ENCODE peak calls at places on chromosomes 13 and 19, in five cellular contexts. K is A673; W is CD4-positive, alpha-beta T cell; S is omental fat pad; Z is psoas muscle. U is an unnamed sample.

GRCh38 chr13:48483589-48483988 is 49.3 kb downstream of the RCBTB2 start:
- DNase-seq in K (no peak), W (no peak), S (no peak), Z (no peak), U (no peak)

GRCh38 chr19:4066682-4067395 is at the start of gene ZBTB7A:
- DNase-seq in K (peak; percentile 82), W (peak; percentile 77), S (peak; percentile 65), Z (peak; percentile 86), U (peak; percentile 93)

GRCh38 chr13:48678316-48678715 is 24.6 kb downstream of the CYSLTR2 start:
- DNase-seq in K (peak; percentile 22), W (no peak), S (no peak), Z (no peak), U (no peak)

GRCh38 chr13:33194820-33195692 is 90.5 kb downstream of the STARD13 start:
- DNase-seq in K (peak; percentile 96), W (no peak), S (no peak), Z (no peak), U (no peak)

GRCh38 chr13:112803422-112803821 is 113.6 kb downstream of the ATP11A start:
- DNase-seq in K (no peak), W (no peak), S (no peak), Z (no peak), U (no peak)

GRCh38 chr19:11699931-11700794 is 38.6 kb downstream of the ZNF823 start:
- DNase-seq in K (peak; percentile 43), W (no peak), S (no peak), Z (no peak), U (no peak)

GRCh38 chr19:10690351-10690781 is 10.9 kb upstream of the QTRT1 start:
- DNase-seq in K (peak; percentile 51), W (no peak), S (no peak), Z (no peak), U (no peak)

GRCh38 chr13:108508263-108508662 is 121.1 kb upstream of the MYO16 start:
- DNase-seq in K (peak; percentile 45), W (no peak), S (no peak), Z (no peak), U (no peak)

GRCh38 chr19:21148681-21149080 is 6.8 kb downstream of the ZNF431 start:
- DNase-seq in K (no peak), W (no peak), S (no peak), Z (no peak), U (no peak)

GRCh38 chr19:12721656-12722565 is 1.8 kb downstream of the TNPO2 start:
- DNase-seq in K (peak; percentile 86), W (peak; percentile 34), S (no peak), Z (peak; percentile 78), U (peak; percentile 83)

GRCh38 chr19:50753879-50754278 is 16.4 kb upstream of the GPR32 start:
- DNase-seq in K (no peak), W (no peak), S (no peak), Z (no peak), U (no peak)

GRCh38 chr19:3857449-3858003 is 11.3 kb downstream of the ZFR2 start:
- DNase-seq in K (no peak), W (no peak), S (no peak), Z (no peak), U (no peak)

GRCh38 chr19:58516964-58517833 is 2.4 kb downstream of the ZBTB45 start:
- DNase-seq in K (no peak), W (no peak), S (no peak), Z (no peak), U (no peak)

GRCh38 chr13:102484329-102484728 is 82.5 kb upstream of the FGF14 start:
- DNase-seq in K (peak; percentile 60), W (no peak), S (no peak), Z (no peak), U (no peak)

GRCh38 chr19:47790398-47790814 is 11.9 kb downstream of the SELENOW start:
- DNase-seq in K (peak; percentile 83), W (peak; percentile 81), S (peak; percentile 97), Z (peak; percentile 84), U (peak; percentile 94)

GRCh38 chr13:48492123-48493075 is 40.5 kb downstream of the RCBTB2 start:
- DNase-seq in K (peak; percentile 83), W (peak; percentile 51), S (no peak), Z (peak; percentile 76), U (peak; percentile 86)

GRCh38 chr13:20231839-20232555 is at the start of gene GJB6:
- DNase-seq in K (no peak), W (no peak), S (no peak), Z (no peak), U (no peak)

GRCh38 chr19:4345656-4346383 is 2.5 kb downstream of the MPND start:
- DNase-seq in K (no peak), W (no peak), S (no peak), Z (no peak), U (no peak)

GRCh38 chr19:16482745-16483144 is 11.0 kb upstream of the EPS15L1 start:
- DNase-seq in K (no peak), W (no peak), S (no peak), Z (no peak), U (no peak)

GRCh38 chr13:27463500-27463899 is 13.1 kb upstream of the MTIF3 start:
- DNase-seq in K (no peak), W (no peak), S (no peak), Z (no peak), U (no peak)

GRCh38 chr13:109730832-109731335 is 55.5 kb downstream of the IRS2 start:
- DNase-seq in K (no peak), W (no peak), S (no peak), Z (no peak), U (no peak)

GRCh38 chr13:110448230-110448629 is 113.3 kb downstream of the RAB20 start:
- DNase-seq in K (no peak), W (no peak), S (no peak), Z (no peak), U (no peak)

DNA sequence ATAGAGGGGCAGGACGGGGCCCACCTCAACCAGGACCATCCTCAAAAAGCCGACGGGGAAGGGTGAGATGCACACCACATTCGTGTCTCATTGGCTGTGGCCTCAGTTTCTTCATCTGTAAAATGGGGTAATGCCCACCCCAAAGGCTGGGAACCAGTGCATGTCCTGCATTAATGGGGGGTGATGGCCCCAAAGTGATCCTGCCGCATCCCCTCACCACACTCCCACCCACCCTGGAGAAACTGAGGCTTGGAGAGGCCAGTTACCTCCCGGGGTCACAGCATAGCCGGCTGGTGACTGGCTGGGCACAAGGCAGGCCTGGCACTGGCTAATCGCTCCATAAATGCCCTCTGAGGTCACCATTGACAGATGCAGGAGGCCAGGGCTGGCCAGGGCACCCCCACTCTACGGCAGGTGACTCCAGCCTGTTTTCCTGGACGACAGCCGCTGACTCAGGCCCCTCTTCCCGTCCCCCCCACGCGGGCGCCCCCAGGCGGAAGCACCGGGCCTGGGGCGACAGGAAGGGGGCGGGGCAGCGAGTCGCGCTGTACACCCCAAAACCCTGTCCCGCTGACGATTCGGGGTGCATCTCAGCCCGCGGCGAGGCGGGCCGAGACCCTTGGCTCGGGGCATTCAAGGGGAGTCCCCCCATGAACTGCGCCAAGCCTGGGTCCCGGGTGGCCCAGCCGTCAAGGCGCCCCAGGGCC is 483 bp upstream of the MIDN start:
- DNase-seq in K (peak; percentile 65), W (peak; percentile 67), S (no peak), Z (peak; percentile 91), U (peak; percentile 93)
- TF ChIP-seq CTCF in K (peak; percentile 57), W (no peak), S (no peak), Z (peak; percentile 44), U (no peak)

DNA sequence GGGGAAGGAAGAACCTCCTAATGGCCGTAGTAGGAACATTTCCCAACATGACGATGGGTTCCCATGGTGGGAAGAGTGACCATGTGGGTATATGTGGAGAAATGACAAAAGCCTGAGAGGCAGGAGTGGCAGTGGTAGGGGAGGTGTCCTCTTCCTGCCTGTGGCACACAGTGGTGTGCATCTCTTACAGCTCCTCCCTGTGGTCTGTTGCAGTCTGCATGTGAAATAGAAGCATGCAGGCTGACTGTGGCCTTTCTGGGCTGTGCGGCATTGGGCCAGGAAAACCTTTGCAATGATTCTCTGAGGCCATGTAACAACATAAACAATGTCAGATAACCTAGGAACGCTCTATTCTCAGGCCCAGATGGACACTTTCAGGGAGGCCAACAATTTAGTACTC is 84.0 kb downstream of the LACC1 start:
- DNase-seq in K (no peak), W (no peak), S (no peak), Z (no peak), U (no peak)
- TF ChIP-seq CTCF in K (no peak), W (no peak), S (no peak), Z (no peak), U (no peak)

DNA sequence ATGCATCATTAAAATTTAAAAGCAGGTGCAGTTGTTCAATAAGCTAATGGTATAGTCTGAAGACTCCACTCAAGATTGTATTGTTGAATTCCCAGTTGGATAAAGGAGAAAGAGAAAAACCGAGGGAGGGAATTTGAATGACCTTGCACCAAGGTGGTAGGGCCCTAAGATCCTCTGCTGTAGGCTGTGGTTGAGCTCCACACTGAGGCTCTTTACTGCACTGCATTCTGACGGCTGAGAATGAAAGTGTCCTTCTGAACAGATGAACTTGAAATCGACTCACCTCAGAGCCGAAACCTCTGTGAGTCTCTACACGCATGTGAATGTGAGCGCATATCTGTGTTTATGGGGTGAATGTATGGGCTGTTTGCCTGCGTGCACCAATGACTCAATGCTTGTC is 388.9 kb upstream of the DACH1 start:
- DNase-seq in K (peak; percentile 35), W (no peak), S (no peak), Z (no peak), U (no peak)
- TF ChIP-seq CTCF in K (peak; percentile 52), W (no peak), S (no peak), Z (peak; percentile 16), U (no peak)

GRCh38 chr19:17999685-18000479 is 8.1 kb upstream of the ARRDC2 start:
- DNase-seq in K (no peak), W (no peak), S (no peak), Z (no peak), U (no peak)

GRCh38 chr19:17996826-17997316 is 11.1 kb upstream of the ARRDC2 start:
- DNase-seq in K (peak; percentile 83), W (peak; percentile 84), S (peak; percentile 84), Z (peak; percentile 86), U (peak; percentile 86)

GRCh38 chr19:17998827-17999150 is 9.2 kb upstream of the ARRDC2 start:
- DNase-seq in K (no peak), W (no peak), S (no peak), Z (no peak), U (no peak)

GRCh38 chr19:18000480-18000980 is 7.4 kb upstream of the ARRDC2 start:
- DNase-seq in K (no peak), W (no peak), S (no peak), Z (no peak), U (no peak)

DNA sequence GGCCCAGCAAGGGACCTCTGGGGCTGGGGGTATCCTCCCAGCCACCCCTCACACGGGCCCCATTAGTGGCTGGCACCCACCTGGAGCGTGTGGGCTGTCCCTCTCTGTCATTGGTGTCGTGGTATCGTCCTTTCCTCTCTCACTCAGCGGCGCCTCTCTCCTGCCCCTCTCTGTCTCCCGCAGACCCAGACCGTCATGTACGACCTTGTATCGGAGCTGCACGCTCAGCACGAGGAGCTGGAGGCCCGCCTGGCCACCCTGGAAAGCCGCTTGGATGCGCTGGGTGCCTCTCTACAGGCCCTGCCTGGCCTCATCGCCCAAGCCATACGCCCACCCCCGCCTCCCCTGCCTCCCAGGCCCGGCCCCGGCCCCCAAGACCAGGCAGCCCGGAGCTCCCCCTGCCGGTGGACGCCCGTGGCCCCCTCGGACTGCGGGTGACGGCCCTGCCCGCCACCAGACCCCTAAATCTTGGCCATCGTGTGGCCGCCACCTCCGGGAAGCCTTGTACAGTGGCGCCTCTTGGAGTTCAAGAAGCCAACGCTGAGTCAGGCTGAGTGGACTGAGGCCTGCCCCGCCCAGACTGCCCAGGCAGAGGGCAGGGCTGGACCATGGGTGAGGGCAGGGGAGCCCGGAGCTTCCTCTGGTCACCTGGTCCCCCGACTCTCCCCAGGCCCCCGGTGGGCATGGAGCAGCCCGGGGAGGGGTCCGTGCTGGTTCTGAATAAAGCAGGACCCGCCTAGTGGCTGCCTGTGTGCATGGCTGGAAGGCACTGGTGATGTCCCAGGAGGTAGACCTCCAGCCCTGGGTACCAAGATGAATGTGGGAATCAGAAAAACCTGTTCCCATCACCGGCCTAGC is 9.8 kb upstream of the ARRDC2 start:
- DNase-seq in K (no peak), W (no peak), S (no peak), Z (no peak), U (no peak)
- TF ChIP-seq CTCF in K (peak; percentile 10), W (peak; percentile 20), S (no peak), Z (no peak), U (no peak)